ENCODE peak calls at places on chromosome 3, in nine cellular contexts. E, B, O, R, H, U, L, Y and I are unnamed samples.
A peak's percentile ranks its signal among the peaks of the same experiment; 100 is the strongest.

GRCh38 chr3:78221796-78222195 is 1181.9 kb downstream of the ROBO2 start:
- DNase-seq in E (no peak), R (peak; percentile 1), U (no peak), O (no peak), Y (no peak), L (no peak), H (peak; percentile 4), B (no peak), I (peak; percentile 6)

GRCh38 chr3:177961784-177962183 is 574.5 kb upstream of the KCNMB2 start:
- DNase-seq in O (no peak), H (no peak), U (no peak), L (no peak), B (no peak), R (no peak), E (no peak), Y (no peak), I (no peak)

GRCh38 chr3:197023241-197023997 is 6.2 kb downstream of the MELTF start:
- DNase-seq in E (no peak), U (peak; percentile 62), R (no peak), B (no peak), O (no peak), H (no peak), Y (no peak), L (no peak), I (no peak)

GRCh38 chr3:151391715-151392114 is 7.2 kb upstream of the P2RY12 start:
- DNase-seq in B (no peak), E (no peak), L (no peak), U (no peak), Y (no peak), O (no peak), R (no peak), H (no peak), I (no peak)

GRCh38 chr3:55362206-55362960 is 124.7 kb downstream of the WNT5A start:
- DNase-seq in U (no peak), B (no peak), O (peak; percentile 3), L (peak; percentile 22), E (peak; percentile 50), H (no peak), Y (no peak), R (peak; percentile 39), I (peak; percentile 35)

GRCh38 chr3:156739976-156740375 is 65.6 kb downstream of the TIPARP start:
- DNase-seq in L (no peak), R (no peak), U (no peak), E (no peak), H (no peak), Y (no peak), B (no peak), O (no peak), I (no peak)

GRCh38 chr3:71693641-71694040 is 31.6 kb downstream of the EIF4E3 start:
- DNase-seq in L (no peak), H (no peak), R (no peak), U (no peak), E (peak; percentile 59), Y (no peak), O (no peak), B (no peak), I (no peak)

GRCh38 chr3:14962762-14963161 is 15.4 kb downstream of the NR2C2 start:
- DNase-seq in B (no peak), E (peak; percentile 15), O (peak; percentile 26), H (no peak), R (peak; percentile 52), U (no peak), L (peak; percentile 19), Y (no peak), I (peak; percentile 72)

GRCh38 chr3:169966951-169967915 is 626 bp downstream of the SEC62 start:
- DNase-seq in U (peak; percentile 42), O (peak; percentile 26), B (peak; percentile 52), L (peak; percentile 42), R (peak; percentile 53), E (peak; percentile 66), Y (no peak), H (peak; percentile 46), I (peak; percentile 32)

GRCh38 chr3:111872948-111873347 is 13.9 kb downstream of the PHLDB2 start:
- DNase-seq in U (no peak), H (no peak), Y (no peak), E (no peak), O (no peak), B (no peak), L (peak; percentile 22), R (peak; percentile 12), I (no peak)

GRCh38 chr3:56125358-56126005 is 342.8 kb downstream of the ERC2 start:
- DNase-seq in L (peak; percentile 89), E (peak; percentile 72), U (no peak), O (peak; percentile 73), Y (no peak), H (peak; percentile 13), B (no peak), R (peak; percentile 21), I (peak; percentile 50)

GRCh38 chr3:142064454-142064853 is 84.9 kb downstream of the TFDP2 start:
- DNase-seq in O (no peak), E (no peak), U (no peak), H (no peak), Y (no peak), R (no peak), B (no peak), L (no peak), I (no peak)

GRCh38 chr3:13650210-13651056 is 101.5 kb downstream of the FBLN2 start:
- DNase-seq in L (peak; percentile 64), Y (peak; percentile 97), O (peak; percentile 60), U (peak; percentile 46), H (peak; percentile 88), R (peak; percentile 45), E (peak; percentile 83), B (peak; percentile 76), I (peak; percentile 51)

GRCh38 chr3:191387441-191388077 is 57.2 kb upstream of the UTS2B start:
- DNase-seq in L (no peak), E (peak; percentile 42), R (peak; percentile 7), H (no peak), U (no peak), Y (no peak), O (no peak), B (no peak), I (peak; percentile 11)

GRCh38 chr3:130997291-130997690 is 29.3 kb downstream of the ASTE1 start:
- DNase-seq in L (no peak), R (no peak), O (no peak), E (peak; percentile 70), H (no peak), B (no peak), Y (no peak), U (no peak), I (no peak)

GRCh38 chr3:146750196-146750595 is 145.1 kb upstream of the PLSCR5 start:
- DNase-seq in H (no peak), E (peak; percentile 80), O (no peak), B (no peak), R (peak; percentile 4), Y (no peak), L (peak; percentile 62), U (no peak), I (peak; percentile 76)

GRCh38 chr3:143078883-143079282 is 40.7 kb upstream of the CHST2 start:
- DNase-seq in O (peak; percentile 65), Y (no peak), H (no peak), L (peak; percentile 60), R (peak; percentile 71), B (no peak), E (peak; percentile 30), U (no peak), I (peak; percentile 72)

GRCh38 chr3:145776782-145777408 is 384.1 kb downstream of the PLOD2 start:
- DNase-seq in R (peak; percentile 35), E (peak; percentile 90), L (peak; percentile 79), Y (peak; percentile 61), O (peak; percentile 81), H (peak; percentile 84), B (peak; percentile 55), U (no peak), I (peak; percentile 45)

GRCh38 chr3:193974147-193974546 is 161.8 kb upstream of the HES1 start:
- DNase-seq in U (no peak), R (peak; percentile 29), H (no peak), E (peak; percentile 79), L (no peak), Y (no peak), O (peak; percentile 80), B (no peak), I (peak; percentile 40)

GRCh38 chr3:61645148-61645547 is 83.8 kb downstream of the PTPRG start:
- DNase-seq in E (no peak), H (no peak), R (peak; percentile 21), O (no peak), L (no peak), Y (no peak), U (no peak), B (no peak), I (no peak)

GRCh38 chr3:114454592-114455251 is 160.9 kb downstream of the TIGIT start:
- DNase-seq in L (peak; percentile 56), U (no peak), H (no peak), R (peak; percentile 49), E (no peak), O (no peak), Y (peak; percentile 28), B (no peak), I (no peak)
- TF ChIP-seq CTCF in L (no peak), U (no peak), H (no peak), R (no peak), E (no peak), O (no peak), Y (no peak), B (no peak), I (no peak)

GRCh38 chr3:182682263-182683229 is 110.8 kb upstream of the ATP11B start:
- DNase-seq in L (peak; percentile 17), B (peak; percentile 78), H (peak; percentile 89), E (peak; percentile 53), Y (peak; percentile 68), O (peak; percentile 11), U (no peak), R (peak; percentile 20), I (no peak)
- TF ChIP-seq CTCF in L (peak; percentile 1), B (peak; percentile 36), H (peak; percentile 57), E (peak; percentile 13), Y (peak; percentile 58), O (peak; percentile 38), U (no peak), R (no peak), I (peak; percentile 49)

GRCh38 chr3:37575284-37575683 is 286.4 kb upstream of the CTDSPL start:
- DNase-seq in O (no peak), Y (no peak), R (no peak), H (no peak), U (no peak), B (no peak), E (no peak), L (no peak), I (no peak)

GRCh38 chr3:37569991-37570390 is 291.7 kb upstream of the CTDSPL start:
- DNase-seq in R (no peak), O (no peak), L (no peak), Y (no peak), B (no peak), U (no peak), E (no peak), H (no peak), I (no peak)

GRCh38 chr3:37574177-37574958 is 287.3 kb upstream of the CTDSPL start:
- DNase-seq in O (no peak), H (no peak), U (no peak), Y (no peak), B (no peak), E (no peak), R (no peak), L (no peak), I (no peak)

GRCh38 chr3:37571269-37571668 is 290.4 kb upstream of the CTDSPL start:
- DNase-seq in L (peak; percentile 11), U (no peak), H (no peak), R (no peak), O (no peak), Y (no peak), E (peak; percentile 8), B (no peak), I (no peak)
- TF ChIP-seq CTCF in L (peak; percentile 16), U (no peak), H (no peak), R (no peak), O (peak; percentile 35), Y (no peak), E (peak; percentile 9), B (no peak), I (peak; percentile 16)

GRCh38 chr3:155411500-155412223 is 118.2 kb upstream of the STRIT1 start:
- DNase-seq in L (no peak), O (no peak), H (peak; percentile 59), E (no peak), Y (no peak), R (peak; percentile 6), B (no peak), U (no peak), I (no peak)
- TF ChIP-seq CTCF in L (no peak), O (no peak), H (peak; percentile 15), E (no peak), Y (peak; percentile 13), R (peak; percentile 7), B (no peak), U (no peak), I (no peak)